ENCODE peak calls at places on chromosome 22, in ten cellular contexts. U is adrenal gland; Z is naive thymus-derived CD4-positive, alpha-beta T cell; C is upper lobe of right lung; B is iPS DF 6.9; A is effector memory CD4-positive, alpha-beta T cell; K is CD4-positive, CD25-positive, alpha-beta regulatory T cell; E is BE2C; T is fibroblast of lung; G is heart right ventricle. I is an unnamed sample. For H3K27me3, the result is how much of the 10 kb centered on the place peaks cover.

GRCh38 chr22:24875862-24876506 is 70.0 kb downstream of the SGSM1 start:
- DNase-seq in U (peak), Z (no peak), C (no peak), B (peak), A (no peak), K (peak), E (no peak), T (peak), G (no peak), I (peak)

GRCh38 chr22:40261783-40262182 is 84.1 kb downstream of the TNRC6B start:
- DNase-seq in U (no peak), Z (no peak), C (peak), B (no peak), A (no peak), K (no peak), E (no peak), T (no peak), G (no peak), I (no peak)

GRCh38 chr22:31818481-31819392 is 64.9 kb downstream of the DEPDC5 start:
- DNase-seq in U (no peak), Z (no peak), C (no peak), B (no peak), A (no peak), K (no peak), E (no peak), T (peak), G (no peak), I (peak)

GRCh38 chr22:42180349-42180842 is 49.8 kb upstream of the CYP2D6 start:
- DNase-seq in U (peak), Z (peak), C (no peak), B (no peak), A (peak), K (peak), E (no peak), T (peak), G (peak), I (no peak)

GRCh38 chr22:24489011-24489410 is 6.1 kb upstream of the UPB1 start:
- DNase-seq in U (no peak), Z (no peak), C (no peak), B (no peak), A (no peak), K (no peak), E (no peak), T (peak), G (no peak), I (no peak)

GRCh38 chr22:26602127-26602526 is 12.2 kb upstream of the TPST2 start:
- DNase-seq in U (no peak), Z (no peak), C (no peak), B (no peak), A (no peak), K (no peak), E (no peak), T (no peak), G (no peak), I (no peak)

GRCh38 chr22:29030016-29030617 is 31.5 kb downstream of the C22orf31 start:
- DNase-seq in U (peak), Z (no peak), C (no peak), B (no peak), A (no peak), K (no peak), E (no peak), T (peak), G (no peak), I (no peak)

GRCh38 chr22:17764036-17764435 is 10.2 kb downstream of the BID start:
- DNase-seq in U (no peak), Z (no peak), C (no peak), B (no peak), A (no peak), K (no peak), E (no peak), T (no peak), G (no peak), I (no peak)

GRCh38 chr22:36009085-36009484 is 19.5 kb downstream of the RBFOX2 start:
- DNase-seq in U (no peak), Z (no peak), C (no peak), B (no peak), A (no peak), K (no peak), E (no peak), T (peak), G (no peak), I (no peak)

GRCh38 chr22:35257002-35257320 is 332 bp upstream of the HMGXB4 start:
- DNase-seq in U (no peak), Z (no peak), C (no peak), B (no peak), A (no peak), K (no peak), E (no peak), T (no peak), G (no peak), I (no peak)

GRCh38 chr22:25495286-25495685 is 69.2 kb upstream of the GRK3 start:
- DNase-seq in U (no peak), Z (no peak), C (no peak), B (no peak), A (no peak), K (no peak), E (peak), T (no peak), G (no peak), I (no peak)

GRCh38 chr22:37390075-37390474 is 37.2 kb downstream of the ELFN2 start:
- DNase-seq in U (no peak), Z (no peak), C (no peak), B (no peak), A (no peak), K (no peak), E (no peak), T (no peak), G (no peak), I (no peak)

GRCh38 chr22:20616451-20617043 is 109.1 kb downstream of the MED15 start:
- DNase-seq in U (no peak), Z (no peak), C (no peak), B (no peak), A (no peak), K (no peak), E (no peak), T (no peak), G (no peak), I (no peak)

GRCh38 chr22:20613301-20613700 is 105.9 kb downstream of the MED15 start:
- DNase-seq in U (no peak), Z (no peak), C (no peak), B (no peak), A (no peak), K (no peak), E (no peak), T (no peak), G (no peak), I (no peak)

GRCh38 chr22:20618488-20618887 is 111.1 kb downstream of the MED15 start:
- DNase-seq in U (no peak), Z (no peak), C (no peak), B (no peak), A (no peak), K (no peak), E (no peak), T (no peak), G (no peak), I (no peak)

GRCh38 chr22:20615533-20616450 is 108.4 kb downstream of the MED15 start:
- DNase-seq in U (no peak), Z (no peak), C (no peak), B (no peak), A (no peak), K (no peak), E (no peak), T (no peak), G (no peak), I (no peak)

DNA sequence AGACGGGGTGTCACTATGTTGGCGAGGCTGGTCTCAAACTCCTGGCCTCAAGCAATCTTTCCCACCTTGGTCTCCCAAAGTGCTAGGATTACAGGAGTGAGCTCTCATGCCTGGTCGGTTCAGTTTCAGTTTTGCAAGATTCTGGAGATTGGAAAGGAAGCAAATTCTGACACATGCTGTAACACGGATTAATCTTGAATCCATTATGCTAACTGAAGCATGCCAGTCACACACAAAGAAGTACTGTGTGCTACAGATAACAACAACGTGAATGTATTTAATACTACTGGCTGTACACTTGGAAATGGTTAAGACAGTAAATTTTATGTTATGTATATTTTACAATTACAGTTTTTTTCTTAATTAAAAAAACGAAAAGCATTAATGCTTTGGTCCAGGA is 107.6 kb downstream of the MED15 start:
- DNase-seq in U (no peak), Z (no peak), C (no peak), B (no peak), A (no peak), K (no peak), E (no peak), T (no peak), G (no peak), I (no peak)
- H3K4me3 ChIP-seq in U (no peak), Z (no peak), C (no peak), B (no peak), A (no peak), K (no peak), E (no peak), T (no peak), G (no peak), I (no peak)

DNA sequence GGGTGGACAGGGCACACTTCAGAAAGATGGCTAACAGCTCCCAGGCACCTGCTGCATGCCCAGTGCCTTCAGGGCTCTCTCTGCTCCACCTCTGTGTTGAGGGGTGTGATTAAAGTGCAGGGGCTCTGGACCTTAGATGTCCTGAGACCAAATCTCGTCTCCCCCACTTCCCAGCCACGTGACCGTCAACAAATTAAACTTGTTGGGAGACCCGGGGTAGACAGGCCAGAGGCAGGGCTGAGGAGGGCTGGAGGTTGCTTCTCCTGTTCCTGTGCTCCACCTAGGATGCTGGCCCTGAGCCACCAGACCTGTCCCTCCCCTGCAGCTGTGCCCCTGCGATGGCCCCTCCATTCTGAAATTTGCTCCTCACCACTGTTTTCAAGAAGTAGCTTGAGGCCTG is 17.0 kb downstream of the NPTXR start:
- DNase-seq in U (no peak), Z (no peak), C (no peak), B (no peak), A (no peak), K (no peak), E (no peak), T (no peak), G (no peak), I (no peak)
- H3K27me3 ChIP-seq in U (under half), Z (under half), C (under half), B (under half), A (under half), K (under half), E (under half), T (under half), G (under half), I (under half)

GRCh38 chr22:21043856-21044535 is 1.8 kb upstream of the LRRC74B start:
- DNase-seq in U (no peak), Z (no peak), C (peak), B (no peak), A (no peak), K (no peak), E (no peak), T (no peak), G (no peak), I (peak)
- H3K4me3 ChIP-seq in U (no peak), Z (no peak), C (no peak), B (no peak), A (no peak), K (no peak), E (peak), T (no peak), G (no peak), I (no peak)

GRCh38 chr22:46823248-46823647 is 60.8 kb downstream of the TBC1D22A start:
- DNase-seq in U (no peak), Z (no peak), C (no peak), B (no peak), A (no peak), K (no peak), E (no peak), T (no peak), G (no peak), I (peak)
- H3K27me3 ChIP-seq in U (under half), Z (under half), C (under half), B (under half), A (under half), K (under half), E (under half), T (under half), G (under half), I (under half)

DNA sequence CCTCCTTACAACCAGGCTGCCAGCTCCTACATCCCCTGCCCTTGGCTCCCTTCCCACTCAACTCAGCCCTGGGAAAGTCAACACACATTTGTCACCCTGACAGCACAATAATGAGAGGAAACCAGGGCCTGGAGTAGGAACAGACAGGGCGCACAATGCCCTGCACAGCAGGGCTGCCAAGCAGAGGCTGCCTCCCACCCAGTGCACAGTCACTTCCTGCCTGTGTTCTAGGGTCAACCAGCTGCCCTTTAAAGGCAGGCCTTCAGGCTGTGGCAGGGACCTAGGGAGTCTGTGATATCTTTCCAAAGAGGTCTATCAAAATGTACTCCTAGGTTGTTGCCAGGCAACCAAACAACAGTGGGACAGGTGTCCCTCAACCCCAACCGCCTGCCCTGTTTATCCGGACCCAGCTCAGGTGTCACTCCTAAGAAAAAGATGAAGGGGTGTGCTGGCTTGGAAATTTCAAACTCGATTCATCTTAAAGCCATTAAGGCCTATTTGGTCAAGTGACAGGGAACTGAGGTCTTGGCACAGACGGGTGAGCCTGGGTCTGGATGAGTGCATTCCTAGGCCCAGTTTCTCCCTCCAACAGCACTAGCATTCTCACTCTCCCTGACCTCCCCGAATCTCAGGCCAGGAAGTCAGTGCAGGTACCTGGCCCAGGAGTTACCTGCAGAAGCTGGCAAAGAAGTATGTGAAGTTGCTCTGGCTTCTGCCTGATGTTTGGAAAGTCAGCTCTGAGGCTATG is 110.3 kb upstream of the PITPNB start:
- DNase-seq in U (peak), Z (no peak), C (peak), B (no peak), A (no peak), K (no peak), E (peak), T (peak), G (peak), I (peak)
- H3K4me3 ChIP-seq in U (no peak), Z (no peak), C (no peak), B (no peak), A (no peak), K (no peak), E (no peak), T (no peak), G (no peak), I (no peak)